ENCODE peak calls at places on chromosome X, in seven cellular contexts. E is GM12878, M is K562, R is SK-N-SH, N is HCT116, D is HepG2, H is H1. X is an unnamed sample.

GRCh38 chrX:1400731-1401471 is 9.0 kb upstream of the SLC25A6 start:
- DNase-seq in E (no peak), M (no peak), R (no peak), N (peak), D (peak), H (peak), X (no peak)

GRCh38 chrX:9708086-9708485 is 57.6 kb downstream of the GPR143 start:
- DNase-seq in E (no peak), M (no peak), R (no peak), N (no peak), D (no peak), H (no peak), X (no peak)

GRCh38 chrX:63506320-63506719 is 155.2 kb upstream of the SPIN4 start:
- DNase-seq in E (no peak), M (no peak), R (peak), N (peak), D (peak), H (no peak), X (no peak)

GRCh38 chrX:153708415-153708814 is 15.8 kb downstream of the BCAP31 start:
- DNase-seq in E (no peak), M (peak), R (peak), N (no peak), D (peak), H (no peak), X (no peak)

GRCh38 chrX:63128509-63128908 is 222.6 kb downstream of the SPIN4 start:
- DNase-seq in E (peak), M (no peak), R (peak), N (peak), D (peak), H (no peak), X (peak)

GRCh38 chrX:18701621-18702361 is 5.7 kb upstream of the PPEF1 start:
- DNase-seq in E (no peak), M (no peak), R (no peak), N (no peak), D (peak), H (no peak), X (no peak)

GRCh38 chrX:136909706-136910564 is 29.4 kb upstream of the RBMX start:
- DNase-seq in E (peak), M (peak), R (peak), N (peak), D (no peak), H (peak), X (peak)

GRCh38 chrX:147962476-147962875 is 18.7 kb upstream of the FMR1NB start:
- DNase-seq in E (no peak), M (no peak), R (no peak), N (no peak), D (no peak), H (no peak), X (no peak)

GRCh38 chrX:10620121-10620699 is at the start of gene MID1:
- DNase-seq in E (no peak), M (peak), R (peak), N (peak), D (no peak), H (no peak), X (no peak)

GRCh38 chrX:16239211-16239610 is 71.9 kb downstream of the MAGEB17 start:
- DNase-seq in E (peak), M (no peak), R (no peak), N (peak), D (no peak), H (no peak), X (no peak)
- TF ChIP-seq CTCF in E (no peak), M (no peak), R (no peak), N (no peak), D (no peak), H (no peak), X (no peak)

GRCh38 chrX:149825424-149825823 is 43.7 kb downstream of the MAGEA9 start:
- DNase-seq in E (no peak), M (peak), R (peak), N (peak), D (peak), H (no peak), X (no peak)

GRCh38 chrX:149831473-149831872 is 49.5 kb upstream of the MAGEA8 start:
- DNase-seq in E (no peak), M (no peak), R (no peak), N (no peak), D (no peak), H (no peak), X (no peak)

GRCh38 chrX:149827254-149827653 is 45.5 kb downstream of the MAGEA9 start:
- DNase-seq in E (no peak), M (no peak), R (no peak), N (no peak), D (no peak), H (no peak), X (no peak)

GRCh38 chrX:149830192-149830873 is 48.6 kb downstream of the MAGEA9 start:
- DNase-seq in E (peak), M (no peak), R (no peak), N (no peak), D (no peak), H (no peak), X (no peak)

GRCh38 chrX:149829751-149830191 is 48.0 kb downstream of the MAGEA9 start:
- DNase-seq in E (peak), M (no peak), R (no peak), N (no peak), D (no peak), H (no peak), X (no peak)
- TF ChIP-seq SIN3A in E (no peak), M (no peak), R (no peak), N (no peak), D (no peak), H (no peak), X (no peak)

GRCh38 chrX:12751887-12752286 is 39.3 kb upstream of the PRPS2 start:
- DNase-seq in E (no peak), M (no peak), R (no peak), N (no peak), D (no peak), H (no peak), X (no peak)
- H3K4me3 ChIP-seq in E (no peak), M (no peak), R (no peak), N (no peak), D (no peak), H (no peak), X (no peak)

GRCh38 chrX:134911348-134911747 is 79.4 kb upstream of the SMIM10 start:
- DNase-seq in E (no peak), M (no peak), R (no peak), N (no peak), D (no peak), H (no peak), X (no peak)

GRCh38 chrX:134909258-134909657 is 81.5 kb upstream of the SMIM10 start:
- DNase-seq in E (no peak), M (peak), R (no peak), N (no peak), D (no peak), H (no peak), X (no peak)

GRCh38 chrX:134907302-134907701 is 83.5 kb upstream of the SMIM10 start:
- DNase-seq in E (no peak), M (no peak), R (no peak), N (no peak), D (no peak), H (no peak), X (no peak)

DNA sequence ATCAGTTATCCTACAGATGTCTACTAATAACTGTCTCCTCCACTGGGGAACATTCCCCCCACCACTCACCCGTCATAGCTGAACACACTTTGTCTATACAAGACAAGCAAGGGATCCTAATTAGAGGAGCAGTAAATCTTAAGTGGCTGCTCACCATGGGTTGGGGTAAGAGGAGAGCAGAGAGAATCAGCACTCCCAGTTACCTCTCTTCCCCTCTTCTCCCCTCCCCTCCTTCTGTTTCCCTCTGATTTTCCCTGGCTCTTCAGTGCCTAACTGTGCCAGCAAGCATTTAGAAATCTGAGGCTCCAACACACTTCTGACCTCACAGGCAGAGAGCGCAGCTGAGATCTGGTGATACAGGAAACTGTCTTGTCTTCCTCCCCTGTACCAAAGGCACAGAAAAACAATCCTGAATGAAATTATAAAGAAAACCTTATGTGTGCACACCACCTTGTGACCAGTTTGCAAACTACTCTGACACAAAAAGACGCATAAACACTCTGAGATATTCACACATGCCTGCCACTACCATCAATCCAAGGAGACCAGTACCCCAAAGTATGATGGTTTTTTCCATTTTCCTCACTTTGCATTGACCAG is 82.5 kb upstream of the SMIM10 start:
- DNase-seq in E (no peak), M (peak), R (peak), N (no peak), D (no peak), H (no peak), X (no peak)
- TF ChIP-seq CTCF in E (peak), M (peak), R (peak), N (peak), D (no peak), H (no peak), X (no peak)

DNA sequence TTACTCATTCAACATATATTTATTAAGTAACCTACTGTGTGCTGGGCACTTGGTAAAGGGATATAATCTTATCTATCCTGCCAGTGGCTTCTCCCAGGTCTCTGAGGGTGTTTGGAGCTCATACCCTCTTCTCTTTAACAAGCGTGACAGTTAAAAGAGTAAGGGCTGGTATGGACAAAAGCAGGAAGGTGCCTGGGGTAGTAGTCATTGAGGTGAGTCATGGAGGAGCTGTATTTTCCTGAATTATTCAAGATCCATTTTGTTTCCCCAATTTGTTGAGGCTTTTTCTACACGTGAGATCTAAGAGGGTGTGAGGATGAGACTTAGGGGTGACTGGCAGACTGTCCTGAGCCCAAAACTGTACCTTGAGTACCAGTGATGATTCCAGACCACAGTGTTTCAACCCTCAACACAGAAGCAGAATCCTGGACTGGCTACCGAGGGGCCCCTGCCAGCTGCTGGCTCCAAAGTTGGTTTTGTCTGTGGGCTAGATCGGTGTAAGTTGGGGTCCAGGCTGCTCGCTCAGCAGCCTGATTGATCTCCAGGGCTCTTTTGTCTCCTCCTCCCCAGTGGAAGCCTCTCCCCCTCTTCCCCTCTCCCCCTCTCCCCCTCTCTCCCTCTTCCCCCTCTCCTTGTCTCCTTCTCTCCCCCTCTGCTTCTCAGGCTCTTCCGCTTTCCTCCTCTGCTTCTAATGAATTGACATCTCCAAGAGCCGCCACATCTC is at the start of gene DRP2:
- DNase-seq in E (no peak), M (no peak), R (no peak), N (no peak), D (no peak), H (no peak), X (no peak)
- TF ChIP-seq SIN3A in E (no peak), M (no peak), R (no peak), N (no peak), D (no peak), H (no peak), X (no peak)

DNA sequence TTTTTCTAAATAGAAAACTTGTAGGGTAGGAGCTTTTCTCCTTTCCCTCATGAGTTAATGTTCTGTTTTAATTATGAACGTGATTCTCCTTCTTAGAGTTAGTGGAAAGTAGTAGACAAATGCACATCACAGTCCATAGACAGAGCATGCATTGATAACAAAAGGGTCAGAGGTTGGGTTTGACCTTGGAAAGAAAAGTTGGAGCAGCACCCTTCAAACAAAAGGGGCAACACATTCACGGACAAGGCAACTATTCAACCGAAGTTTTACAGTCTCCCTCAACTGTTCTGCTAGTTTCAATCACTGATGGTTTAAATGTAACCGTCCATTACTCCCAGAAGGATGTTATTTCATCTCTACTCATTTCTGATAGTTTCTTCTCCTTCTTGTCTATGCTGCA is 103.4 kb upstream of the MAOA start:
- DNase-seq in E (no peak), M (no peak), R (no peak), N (no peak), D (no peak), H (no peak), X (no peak)
- H3K4me3 ChIP-seq in E (no peak), M (no peak), R (no peak), N (no peak), D (no peak), H (no peak), X (no peak)

DNA sequence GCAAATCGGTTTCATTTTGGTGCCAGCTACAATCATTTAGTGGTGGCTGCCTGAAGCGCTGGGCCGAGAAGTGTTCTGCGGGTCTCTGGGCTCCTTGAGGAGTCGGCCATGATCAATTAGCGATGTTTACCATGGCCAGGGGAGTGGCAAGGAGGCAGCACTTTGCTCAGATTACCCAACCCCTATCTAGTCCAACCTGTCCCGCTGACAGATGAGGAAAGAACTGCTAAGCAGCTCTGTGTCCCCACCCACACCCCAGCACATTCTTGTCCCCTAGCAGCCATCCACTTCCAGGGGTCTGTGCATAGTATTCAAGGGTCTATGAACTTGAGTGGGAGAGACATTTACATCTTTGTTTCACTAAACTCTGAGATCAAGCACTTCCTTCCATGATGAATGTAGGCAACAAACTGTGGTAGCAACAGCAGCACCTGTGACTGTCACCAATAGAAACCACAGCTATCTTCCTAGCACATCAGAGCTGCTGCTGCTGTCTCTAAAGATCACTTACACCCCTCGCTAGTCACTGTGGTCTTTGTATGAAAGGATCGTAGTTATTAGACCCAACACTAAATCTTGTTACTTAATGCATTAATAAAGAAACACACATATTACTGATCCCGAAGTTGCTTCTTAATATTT is 331.6 kb downstream of the BCOR start:
- DNase-seq in E (no peak), M (no peak), R (no peak), N (no peak), D (no peak), H (no peak), X (no peak)
- TF ChIP-seq CTCF in E (no peak), M (no peak), R (no peak), N (no peak), D (no peak), H (no peak), X (no peak)

DNA sequence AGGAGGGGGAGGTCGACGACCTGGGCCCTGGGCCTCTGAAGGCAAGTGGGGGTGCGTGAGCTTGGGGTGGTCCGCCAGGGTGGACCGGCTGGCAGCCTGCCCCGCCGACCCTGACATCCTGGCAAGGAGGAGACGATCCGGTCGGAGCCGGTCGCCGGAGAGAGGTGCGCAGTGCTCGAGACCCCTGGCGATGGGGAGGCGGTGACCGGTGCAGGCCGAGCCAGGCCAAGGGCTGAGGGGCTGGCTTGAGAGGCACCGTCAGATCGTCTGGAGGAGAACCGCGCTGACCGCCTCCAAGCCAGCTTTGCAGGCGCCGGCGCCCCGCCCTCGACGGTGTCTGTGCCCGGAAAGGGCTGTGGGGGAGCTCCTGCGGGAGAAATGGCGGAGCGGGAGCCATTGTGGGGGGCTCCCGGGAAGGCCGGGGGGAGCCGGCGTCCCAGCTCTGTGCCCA is 25.6 kb downstream of the GPRASP3 start:
- DNase-seq in E (no peak), M (no peak), R (peak), N (no peak), D (no peak), H (no peak), X (no peak)
- TF ChIP-seq SIN3A in E (no peak), M (no peak), R (no peak), N (no peak), D (no peak), H (no peak), X (no peak)

GRCh38 chrX:151397741-151398070 is 700 bp downstream of the VMA21 start:
- DNase-seq in E (no peak), M (peak), R (peak), N (no peak), D (no peak), H (no peak), X (no peak)

GRCh38 chrX:151396827-151397740 is at the start of gene VMA21:
- DNase-seq in E (peak), M (peak), R (peak), N (peak), D (peak), H (peak), X (no peak)

GRCh38 chrX:151398346-151398745 is 1.3 kb downstream of the VMA21 start:
- DNase-seq in E (no peak), M (no peak), R (no peak), N (no peak), D (no peak), H (no peak), X (no peak)

GRCh38 chrX:151393514-151393913 is 3.5 kb upstream of the VMA21 start:
- DNase-seq in E (no peak), M (no peak), R (no peak), N (no peak), D (no peak), H (no peak), X (no peak)

DNA sequence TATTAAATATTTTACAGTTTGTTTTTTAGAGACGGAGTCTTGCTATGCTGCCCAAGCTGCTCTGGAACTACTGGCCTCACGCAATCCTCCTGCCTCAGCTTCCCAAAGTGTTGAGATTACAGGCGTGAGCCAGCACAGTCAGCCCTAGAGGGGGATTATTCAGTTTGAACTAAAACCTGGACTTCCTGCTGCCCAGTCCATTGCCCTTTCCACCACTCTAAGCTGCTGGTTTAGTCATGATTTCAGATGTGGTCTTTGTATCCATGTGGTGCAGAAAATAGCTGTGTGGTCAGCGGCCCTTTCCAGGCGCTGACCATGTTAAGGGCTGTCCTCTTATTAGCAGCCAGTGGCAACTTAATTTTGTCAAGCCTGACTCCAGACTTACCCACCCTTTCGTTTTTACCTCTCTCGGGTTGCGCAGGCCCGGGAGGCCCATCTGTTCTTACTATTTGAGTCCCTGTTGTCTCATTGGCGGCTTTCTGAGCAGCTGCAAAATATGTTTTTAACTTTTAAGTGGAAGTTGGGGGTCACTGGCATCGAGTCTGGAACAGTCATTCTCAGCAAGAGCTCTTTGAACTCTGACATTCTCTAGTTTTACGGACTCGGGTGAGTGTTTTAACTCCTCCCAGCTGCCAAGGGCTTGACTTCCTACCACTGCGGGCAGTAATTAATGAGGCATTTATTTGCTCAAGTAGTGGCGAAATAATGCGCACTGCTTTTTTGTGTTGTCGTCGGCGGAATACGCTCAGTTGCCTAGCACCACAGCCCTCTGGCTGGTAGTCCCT is 772 bp upstream of the VMA21 start:
- DNase-seq in E (peak), M (no peak), R (peak), N (no peak), D (peak), H (no peak), X (peak)
- H3K4me3 ChIP-seq in E (peak), M (peak), R (peak), N (peak), D (peak), H (peak), X (peak)

DNA sequence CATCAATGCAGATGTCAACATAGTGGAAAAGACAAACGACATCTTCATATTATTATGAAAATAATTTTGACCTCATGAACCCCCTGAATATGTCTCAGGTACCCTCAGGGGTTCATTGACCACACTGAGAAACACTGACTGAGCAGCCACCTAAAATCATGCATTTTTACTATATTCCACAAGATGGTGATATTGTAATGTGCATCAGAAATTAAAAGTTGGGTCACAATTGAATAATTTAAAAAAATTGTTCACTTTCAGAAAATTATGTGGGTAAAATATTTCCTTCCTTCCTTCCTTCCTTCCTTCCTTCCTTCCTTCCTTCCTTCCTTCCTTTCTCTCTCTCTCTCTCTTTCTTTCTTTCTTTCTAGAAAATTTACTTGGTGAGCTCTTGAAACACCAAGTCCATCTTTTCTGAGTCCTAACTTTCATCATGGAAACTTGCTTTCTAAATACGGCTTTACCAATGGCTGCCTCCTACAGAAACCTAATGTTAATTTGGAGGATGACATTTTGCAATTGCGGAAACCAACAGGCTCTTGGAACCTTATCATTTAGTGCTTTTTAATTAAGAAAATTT is 103.6 kb downstream of the RTL3 start:
- DNase-seq in E (no peak), M (no peak), R (no peak), N (no peak), D (no peak), H (no peak), X (no peak)
- TF ChIP-seq CTCF in E (peak), M (no peak), R (peak), N (no peak), D (peak), H (no peak), X (peak)